ENCODE peak calls at places on chromosomes 11 and 22, in ten cellular contexts. U is effector memory CD8-positive, alpha-beta T cell; H is aorta; K is neural crest cell; F is pancreas; S is DMS 273 treated with DMSO at 0.1 percent for 48 hours; A is NCI-H82; R is caudate nucleus; Z is Calu3; Y is GM12865. Q is an unnamed sample.

GRCh38 chr11:33892906-33893594 is 1.2 kb upstream of the LMO2 start:
- DNase-seq in S (no peak), A (no peak), R (no peak), Z (no peak), H (no peak), F (no peak), U (no peak), Y (no peak), K (no peak), Q (no peak)

GRCh38 chr11:61870429-61871039 is 20.8 kb downstream of the FADS3 start:
- DNase-seq in F (no peak), K (no peak), Z (no peak), H (no peak), S (no peak), A (no peak), Y (no peak), U (no peak), R (no peak), Q (no peak)

GRCh38 chr22:32804036-32804435 is 2.5 kb downstream of the TIMP3 start:
- DNase-seq in U (no peak), K (no peak), A (no peak), F (no peak), S (no peak), R (no peak), H (no peak), Z (no peak), Y (no peak), Q (no peak)

GRCh38 chr11:5600374-5600851 is 4.0 kb downstream of the TRIM6 start:
- DNase-seq in U (peak), S (peak), F (peak), Y (peak), R (no peak), A (peak), Z (peak), K (peak), H (peak), Q (peak)

GRCh38 chr22:49827853-49828598 is at the start of gene BRD1:
- DNase-seq in S (no peak), R (no peak), Y (peak), Z (peak), K (no peak), H (peak), A (peak), U (peak), F (peak), Q (peak)

GRCh38 chr22:46983046-46983445 is 220.6 kb downstream of the TBC1D22A start:
- DNase-seq in R (no peak), S (no peak), K (no peak), F (no peak), Z (no peak), U (no peak), Y (no peak), A (no peak), H (no peak), Q (no peak)

GRCh38 chr11:72609045-72609444 is 65.2 kb downstream of the PDE2A start:
- DNase-seq in H (no peak), U (no peak), A (peak), Y (peak), K (no peak), S (no peak), Z (no peak), F (no peak), R (no peak), Q (no peak)

GRCh38 chr11:78659326-78660319 is 85.0 kb upstream of the NARS2 start:
- DNase-seq in S (no peak), R (no peak), K (no peak), U (no peak), Z (no peak), Y (no peak), H (no peak), F (peak), A (no peak), Q (no peak)

GRCh38 chr11:86577663-86578636 is 94.5 kb downstream of the ME3 start:
- DNase-seq in F (peak), H (peak), K (no peak), R (no peak), Y (no peak), S (no peak), U (no peak), A (no peak), Z (peak), Q (no peak)

GRCh38 chr11:75717608-75718403 is at the start of gene MOGAT2:
- DNase-seq in A (no peak), S (no peak), Z (no peak), Y (no peak), K (no peak), R (no peak), H (no peak), F (no peak), U (no peak), Q (no peak)

GRCh38 chr11:88399171-88399570 is 61.6 kb upstream of the CTSC start:
- DNase-seq in Z (no peak), K (no peak), F (no peak), Y (no peak), H (no peak), S (no peak), R (no peak), A (no peak), U (no peak), Q (no peak)

GRCh38 chr11:11441091-11441490 is 88.0 kb upstream of the CSNK2A3 start:
- DNase-seq in Z (no peak), K (no peak), A (no peak), S (no peak), H (no peak), Y (no peak), R (no peak), F (no peak), U (no peak), Q (no peak)

GRCh38 chr22:24429411-24430365 is 2.3 kb downstream of the ADORA2A start:
- DNase-seq in F (no peak), R (no peak), A (peak), Z (no peak), K (peak), S (peak), H (peak), U (peak), Y (peak), Q (peak)

GRCh38 chr11:119909077-119909476 is 180.1 kb upstream of the NECTIN1 start:
- DNase-seq in Y (no peak), S (no peak), H (no peak), K (no peak), Z (no peak), U (no peak), F (no peak), A (no peak), R (no peak), Q (no peak)

GRCh38 chr11:2857918-2858317 is 27.7 kb downstream of the CDKN1C start:
- DNase-seq in Y (no peak), R (no peak), H (no peak), A (no peak), F (no peak), U (no peak), Z (no peak), K (no peak), S (no peak), Q (no peak)

GRCh38 chr11:112115389-112115788 is 28.7 kb downstream of the SDHD start:
- DNase-seq in R (no peak), Z (no peak), H (no peak), S (no peak), F (no peak), Y (no peak), U (no peak), A (no peak), K (no peak), Q (no peak)

GRCh38 chr11:103812680-103813079 is 223.8 kb upstream of the DDI1 start:
- DNase-seq in F (no peak), A (no peak), S (no peak), Y (no peak), H (no peak), R (no peak), U (no peak), K (no peak), Z (no peak), Q (no peak)

GRCh38 chr11:45168366-45169130 is 22.1 kb downstream of the PRDM11 start:
- DNase-seq in Z (no peak), A (no peak), R (no peak), K (no peak), F (no peak), U (no peak), S (no peak), Y (no peak), H (peak), Q (no peak)

GRCh38 chr11:103433380-103433779 is 324.2 kb downstream of the DYNC2H1 start:
- DNase-seq in K (no peak), R (no peak), Y (no peak), H (no peak), S (no peak), U (no peak), A (no peak), Z (no peak), F (no peak), Q (no peak)

GRCh38 chr22:49929553-49929979 is 11.1 kb downstream of the CRELD2 start:
- DNase-seq in R (no peak), A (peak), K (peak), H (peak), F (peak), U (peak), Y (peak), Z (peak), S (no peak), Q (peak)

GRCh38 chr11:69293087-69293486 is 868 bp upstream of the MYEOV start:
- DNase-seq in K (no peak), Y (no peak), S (no peak), Z (peak), U (no peak), A (no peak), R (no peak), H (peak), F (no peak), Q (no peak)

GRCh38 chr11:2699185-2699530 is 636 bp downstream of the KCNQ1OT1 start:
- DNase-seq in F (peak), H (peak), K (no peak), U (no peak), Y (peak), S (no peak), Z (peak), R (no peak), A (no peak), Q (no peak)

GRCh38 chr11:132078230-132078629 is 707.8 kb downstream of the NTM start:
- DNase-seq in H (no peak), Y (no peak), R (no peak), F (no peak), K (no peak), S (no peak), A (no peak), Z (no peak), U (no peak), Q (no peak)

GRCh38 chr11:117099681-117100080 is 1.5 kb upstream of the SIK3 start:
- DNase-seq in Z (no peak), K (no peak), H (no peak), A (peak), S (no peak), R (no peak), U (no peak), F (no peak), Y (no peak), Q (no peak)

GRCh38 chr22:23847310-23847920 is 8.6 kb upstream of the DERL3 start:
- DNase-seq in Z (no peak), R (no peak), F (no peak), H (no peak), A (no peak), Y (no peak), S (no peak), U (no peak), K (no peak), Q (no peak)

GRCh38 chr11:119830400-119830799 is 101.4 kb upstream of the NECTIN1 start:
- DNase-seq in S (no peak), H (no peak), Y (no peak), Z (no peak), U (no peak), K (no peak), A (no peak), R (no peak), F (no peak), Q (no peak)

Q was measured in GM13976.